ENCODE peak calls at places on chromosomes 1 and 21, in seven cellular contexts. K, O, I, X, Q, Y and M are unnamed samples.
A peak's percentile ranks its signal among the peaks of the same experiment; 100 is the strongest.

GRCh38 chr1:234716907-234717375 is 107.0 kb upstream of the IRF2BP2 start:
- DNase-seq in K (no peak), I (no peak), Q (no peak), X (no peak), O (no peak), Y (no peak), M (no peak)

GRCh38 chr1:195275688-195276087 is 1332.6 kb downstream of the KCNT2 start:
- DNase-seq in X (no peak), Y (no peak), I (no peak), K (no peak), O (no peak), Q (no peak), M (no peak)

GRCh38 chr1:60894121-60894520 is 188.2 kb upstream of the NFIA start:
- DNase-seq in X (no peak), Q (no peak), K (no peak), I (no peak), O (peak; percentile 17), Y (no peak), M (no peak)

GRCh38 chr1:57272150-57272549 is 151.7 kb downstream of the DAB1 start:
- DNase-seq in I (no peak), Y (no peak), K (no peak), X (no peak), Q (no peak), O (no peak), M (no peak)

GRCh38 chr1:176049582-176049981 is 157.5 kb downstream of the COP1 start:
- DNase-seq in Y (no peak), K (no peak), X (no peak), Q (no peak), I (no peak), O (no peak), M (no peak)

GRCh38 chr1:189357317-189357716 is 1120.3 kb downstream of the BRINP3 start:
- DNase-seq in Y (no peak), X (no peak), O (no peak), Q (no peak), I (no peak), K (no peak), M (no peak)

GRCh38 chr1:147837129-147837776 is 65.3 kb upstream of the GJA8 start:
- DNase-seq in I (no peak), X (no peak), K (no peak), Q (peak; percentile 57), Y (no peak), O (peak; percentile 63), M (no peak)

GRCh38 chr1:28364888-28365287 is 4.7 kb upstream of the PHACTR4 start:
- DNase-seq in Q (no peak), O (no peak), K (no peak), X (no peak), I (no peak), Y (peak; percentile 3), M (no peak)

GRCh38 chr1:26350701-26351590 is 3.0 kb downstream of the CRYBG2 start:
- DNase-seq in X (no peak), I (no peak), Y (no peak), Q (no peak), O (no peak), K (no peak), M (no peak)

GRCh38 chr1:199691540-199691939 is 336.0 kb upstream of the NR5A2 start:
- DNase-seq in Y (no peak), Q (no peak), I (no peak), K (no peak), X (no peak), O (peak; percentile 42), M (no peak)

GRCh38 chr1:63914241-63914640 is 140.4 kb downstream of the ROR1 start:
- DNase-seq in K (no peak), I (no peak), X (no peak), O (no peak), Q (no peak), Y (no peak), M (no peak)

GRCh38 chr1:87872189-87872588 is 543.5 kb downstream of the LMO4 start:
- DNase-seq in X (no peak), Y (no peak), I (no peak), O (no peak), K (no peak), Q (no peak), M (no peak)

GRCh38 chr1:40232444-40232843 is 15.3 kb upstream of the TMCO2 start:
- DNase-seq in X (no peak), O (no peak), Y (no peak), Q (no peak), I (peak; percentile 91), K (peak; percentile 29), M (peak; percentile 25)

GRCh38 chr1:85762804-85763203 is 54.6 kb upstream of the ZNHIT6 start:
- DNase-seq in K (no peak), X (no peak), I (no peak), Y (no peak), Q (no peak), O (no peak), M (no peak)

GRCh38 chr21:45847870-45848269 is 133.7 kb upstream of the COL6A1 start:
- DNase-seq in X (no peak), Y (no peak), Q (no peak), O (no peak), K (no peak), I (no peak), M (no peak)